ENCODE peak calls at places on chromosome 14, in ten cellular contexts. Q is mucosa of gallbladder; G is endothelial cell; A is effector memory CD4-positive, alpha-beta T cell; Z is ecto neural progenitor cell; D is HTR-8/SVneo; K is sciatic nerve; I is amniotic stem cell; J is mesothelial cell of epicardium; U is AML-193. H is an unnamed sample.

GRCh38 chr14:105224845-105225585 is 23.3 kb upstream of the BTBD6 start:
- DNase-seq in Q (no peak), G (no peak), A (no peak), Z (no peak), D (no peak), K (no peak), I (no peak), J (no peak), U (no peak), H (no peak)

GRCh38 chr14:90354551-90355298 is 23.0 kb upstream of the NRDE2 start:
- DNase-seq in Q (no peak), G (no peak), A (no peak), Z (no peak), D (no peak), K (no peak), I (no peak), J (no peak), U (no peak), H (no peak)

GRCh38 chr14:85254718-85255117 is 275.2 kb upstream of the FLRT2 start:
- DNase-seq in Q (no peak), G (no peak), A (no peak), Z (no peak), D (peak; percentile 14), K (no peak), I (no peak), J (no peak), U (no peak), H (no peak)

GRCh38 chr14:96060161-96060933 is 21.2 kb downstream of the C14orf132 start:
- DNase-seq in Q (no peak), G (no peak), A (no peak), Z (peak; percentile 28), D (no peak), K (no peak), I (no peak), J (no peak), U (no peak), H (no peak)

GRCh38 chr14:67583711-67584644 is 16.1 kb downstream of the PIGH start:
- DNase-seq in Q (peak; percentile 41), G (peak; percentile 59), A (no peak), Z (no peak), D (peak; percentile 96), K (peak; percentile 42), I (peak; percentile 35), J (no peak), U (peak; percentile 53), H (no peak)

GRCh38 chr14:21940887-21941855 is 267.6 kb upstream of the OR4E1 start:
- DNase-seq in Q (no peak), G (peak; percentile 53), A (peak; percentile 14), Z (no peak), D (no peak), K (no peak), I (no peak), J (no peak), U (peak; percentile 6), H (no peak)

GRCh38 chr14:105912641-105913180 is 386.3 kb downstream of the TMEM121 start:
- DNase-seq in Q (no peak), G (no peak), A (no peak), Z (no peak), D (no peak), K (no peak), I (no peak), J (no peak), U (no peak), H (no peak)

GRCh38 chr14:23694085-23694975 is 58.2 kb downstream of the DHRS2 start:
- DNase-seq in Q (no peak), G (peak; percentile 5), A (no peak), Z (no peak), D (no peak), K (no peak), I (peak; percentile 27), J (no peak), U (no peak), H (no peak)

GRCh38 chr14:36068777-36069534 is 107.6 kb downstream of the PTCSC3 start:
- DNase-seq in Q (no peak), G (no peak), A (no peak), Z (no peak), D (no peak), K (no peak), I (no peak), J (no peak), U (no peak), H (no peak)

GRCh38 chr14:54722791-54723432 is 156.0 kb downstream of the SAMD4A start:
- DNase-seq in Q (no peak), G (no peak), A (no peak), Z (no peak), D (peak; percentile 63), K (no peak), I (no peak), J (no peak), U (no peak), H (no peak)

GRCh38 chr14:89858084-89858483 is 96.4 kb downstream of the EFCAB11 start:
- DNase-seq in Q (no peak), G (no peak), A (no peak), Z (no peak), D (no peak), K (no peak), I (no peak), J (no peak), U (no peak), H (no peak)

GRCh38 chr14:63478024-63478423 is 65.2 kb downstream of the PPP2R5E start:
- DNase-seq in Q (no peak), G (no peak), A (no peak), Z (no peak), D (no peak), K (no peak), I (no peak), J (no peak), U (no peak), H (no peak)

GRCh38 chr14:94114589-94115067 is 4.1 kb downstream of the IFI27 start:
- DNase-seq in Q (no peak), G (no peak), A (no peak), Z (peak; percentile 27), D (no peak), K (peak; percentile 55), I (no peak), J (no peak), U (no peak), H (no peak)

GRCh38 chr14:74660167-74660566 is 48.1 kb upstream of the LTBP2 start:
- DNase-seq in Q (no peak), G (no peak), A (no peak), Z (no peak), D (no peak), K (no peak), I (no peak), J (no peak), U (no peak), H (no peak)

GRCh38 chr14:60622920-60623263 is 26.4 kb downstream of the SIX1 start:
- DNase-seq in Q (no peak), G (no peak), A (no peak), Z (no peak), D (no peak), K (no peak), I (no peak), J (no peak), U (peak; percentile 18), H (no peak)

GRCh38 chr14:93951798-93952540 is 24.4 kb downstream of the ASB2 start:
- DNase-seq in Q (no peak), G (no peak), A (no peak), Z (no peak), D (no peak), K (no peak), I (no peak), J (no peak), U (no peak), H (no peak)

GRCh38 chr14:68361231-68361630 is 431.6 kb downstream of the ZFP36L1 start:
- DNase-seq in Q (no peak), G (no peak), A (no peak), Z (no peak), D (no peak), K (no peak), I (no peak), J (no peak), U (no peak), H (no peak)

GRCh38 chr14:105249175-105250007 is 1.1 kb downstream of the BTBD6 start:
- DNase-seq in Q (no peak), G (peak; percentile 34), A (no peak), Z (peak; percentile 56), D (no peak), K (no peak), I (no peak), J (no peak), U (no peak), H (no peak)

GRCh38 chr14:75022655-75023054 is 19.9 kb downstream of the EIF2B2 start:
- DNase-seq in Q (no peak), G (peak; percentile 26), A (no peak), Z (peak; percentile 47), D (peak; percentile 57), K (no peak), I (no peak), J (no peak), U (no peak), H (no peak)

GRCh38 chr14:77201696-77202095 is 20.1 kb downstream of the TMEM63C start:
- DNase-seq in Q (no peak), G (no peak), A (no peak), Z (no peak), D (no peak), K (no peak), I (no peak), J (no peak), U (no peak), H (no peak)

GRCh38 chr14:68637106-68638021 is 155.5 kb downstream of the ZFP36L1 start:
- DNase-seq in Q (peak; percentile 48), G (no peak), A (no peak), Z (no peak), D (no peak), K (no peak), I (no peak), J (no peak), U (no peak), H (no peak)

GRCh38 chr14:87332001-87332400 is 661.0 kb downstream of the GALC start:
- DNase-seq in Q (no peak), G (no peak), A (no peak), Z (no peak), D (no peak), K (no peak), I (no peak), J (no peak), U (no peak), H (no peak)

GRCh38 chr14:93959239-93960107 is 16.9 kb downstream of the ASB2 start:
- DNase-seq in Q (peak; percentile 40), G (peak; percentile 28), A (peak; percentile 91), Z (no peak), D (peak; percentile 90), K (no peak), I (peak; percentile 89), J (peak; percentile 42), U (peak; percentile 68), H (peak; percentile 91)

GRCh38 chr14:74616996-74617700 is 5.1 kb upstream of the LTBP2 start:
- DNase-seq in Q (no peak), G (no peak), A (no peak), Z (no peak), D (no peak), K (no peak), I (no peak), J (no peak), U (no peak), H (no peak)

GRCh38 chr14:68363841-68364711 is 428.8 kb downstream of the ZFP36L1 start:
- DNase-seq in Q (peak; percentile 42), G (peak; percentile 73), A (no peak), Z (peak; percentile 95), D (no peak), K (peak; percentile 71), I (no peak), J (peak; percentile 38), U (no peak), H (no peak)

GRCh38 chr14:56474419-56475022 is 105.1 kb upstream of the TMEM260 start:
- DNase-seq in Q (no peak), G (peak; percentile 48), A (no peak), Z (no peak), D (peak; percentile 75), K (no peak), I (no peak), J (no peak), U (peak; percentile 15), H (peak; percentile 32)

GRCh38 chr14:60488175-60488574 is 2.3 kb upstream of the C14orf39 start:
- DNase-seq in Q (no peak), G (no peak), A (no peak), Z (no peak), D (no peak), K (no peak), I (no peak), J (no peak), U (peak; percentile 11), H (no peak)

GRCh38 chr14:68669101-68669500 is 123.8 kb downstream of the ZFP36L1 start:
- DNase-seq in Q (no peak), G (no peak), A (no peak), Z (no peak), D (no peak), K (no peak), I (no peak), J (no peak), U (no peak), H (no peak)

H was measured in T-helper 2 cell.